ENCODE peak calls at places on chromosomes 16 and 17, in seven cellular contexts. One of them, this sample, is unnamed.

GRCh38 chr16:4351880-4352279 is 759 bp upstream of the PAM16 start:
- DNase-seq in germinal center: no peak
- DNase-seq in activated gamma-delta T cell treated with anti-CD3 and anti-CD28 coated beads, Interleukin-2, amount 50 U/mL, for 16 hours: no peak
- DNase-seq in NCI-H1092: no peak
- DNase-seq in tibial artery: no peak
- DNase-seq in head of caudate nucleus: no peak
- DNase-seq in HEK293T: no peak
- DNase-seq in this sample: no peak

GRCh38 chr17:60161598-60162330 is 12.0 kb downstream of the CA4 start:
- DNase-seq in HEK293T: no peak
- DNase-seq in head of caudate nucleus: no peak
- DNase-seq in activated gamma-delta T cell treated with anti-CD3 and anti-CD28 coated beads, Interleukin-2, amount 50 U/mL, for 16 hours: no peak
- DNase-seq in NCI-H1092: no peak
- DNase-seq in germinal center: peak
- DNase-seq in tibial artery: no peak
- DNase-seq in this sample: no peak

GRCh38 chr17:78117027-78117981 is 11.3 kb downstream of the TMC6 start:
- DNase-seq in head of caudate nucleus: peak
- DNase-seq in NCI-H1092: peak
- DNase-seq in HEK293T: no peak
- DNase-seq in tibial artery: no peak
- DNase-seq in activated gamma-delta T cell treated with anti-CD3 and anti-CD28 coated beads, Interleukin-2, amount 50 U/mL, for 16 hours: no peak
- DNase-seq in germinal center: no peak
- DNase-seq in this sample: no peak

GRCh38 chr17:39244016-39244599 is 18.4 kb upstream of the STAC2 start:
- DNase-seq in NCI-H1092: no peak
- DNase-seq in HEK293T: no peak
- DNase-seq in activated gamma-delta T cell treated with anti-CD3 and anti-CD28 coated beads, Interleukin-2, amount 50 U/mL, for 16 hours: no peak
- DNase-seq in head of caudate nucleus: no peak
- DNase-seq in germinal center: no peak
- DNase-seq in tibial artery: peak
- DNase-seq in this sample: no peak

GRCh38 chr16:19691161-19691850 is 26.7 kb downstream of the KNOP1 start:
- DNase-seq in head of caudate nucleus: peak
- DNase-seq in germinal center: no peak
- DNase-seq in tibial artery: no peak
- DNase-seq in NCI-H1092: no peak
- DNase-seq in HEK293T: no peak
- DNase-seq in activated gamma-delta T cell treated with anti-CD3 and anti-CD28 coated beads, Interleukin-2, amount 50 U/mL, for 16 hours: no peak
- DNase-seq in this sample: no peak

GRCh38 chr17:4249452-4250029 is 14.2 kb downstream of the ANKFY1 start:
- DNase-seq in germinal center: peak
- DNase-seq in activated gamma-delta T cell treated with anti-CD3 and anti-CD28 coated beads, Interleukin-2, amount 50 U/mL, for 16 hours: no peak
- DNase-seq in tibial artery: no peak
- DNase-seq in head of caudate nucleus: no peak
- DNase-seq in NCI-H1092: no peak
- DNase-seq in HEK293T: peak
- DNase-seq in this sample: no peak

GRCh38 chr17:80827646-80828643 is 163.7 kb upstream of the CHMP6 start:
- DNase-seq in germinal center: no peak
- DNase-seq in HEK293T: no peak
- DNase-seq in activated gamma-delta T cell treated with anti-CD3 and anti-CD28 coated beads, Interleukin-2, amount 50 U/mL, for 16 hours: no peak
- DNase-seq in NCI-H1092: no peak
- DNase-seq in head of caudate nucleus: no peak
- DNase-seq in tibial artery: peak
- DNase-seq in this sample: no peak

GRCh38 chr17:79870540-79870939 is 31.3 kb upstream of the CBX4 start:
- DNase-seq in germinal center: no peak
- DNase-seq in NCI-H1092: no peak
- DNase-seq in head of caudate nucleus: no peak
- DNase-seq in tibial artery: no peak
- DNase-seq in HEK293T: no peak
- DNase-seq in activated gamma-delta T cell treated with anti-CD3 and anti-CD28 coated beads, Interleukin-2, amount 50 U/mL, for 16 hours: no peak
- DNase-seq in this sample: no peak

GRCh38 chr17:7465481-7466275 is 13.8 kb downstream of the ZBTB4 start:
- DNase-seq in tibial artery: no peak
- DNase-seq in head of caudate nucleus: no peak
- DNase-seq in activated gamma-delta T cell treated with anti-CD3 and anti-CD28 coated beads, Interleukin-2, amount 50 U/mL, for 16 hours: no peak
- DNase-seq in NCI-H1092: no peak
- DNase-seq in HEK293T: no peak
- DNase-seq in germinal center: no peak
- DNase-seq in this sample: no peak

GRCh38 chr16:17470871-17471744 is at the start of gene XYLT1:
- DNase-seq in head of caudate nucleus: peak
- DNase-seq in tibial artery: peak
- DNase-seq in germinal center: peak
- DNase-seq in NCI-H1092: peak
- DNase-seq in HEK293T: no peak
- DNase-seq in activated gamma-delta T cell treated with anti-CD3 and anti-CD28 coated beads, Interleukin-2, amount 50 U/mL, for 16 hours: no peak
- DNase-seq in this sample: peak

This sample was measured in T-helper 2 cell treated with Interferon-gamma antibody and Interleukin-4, amounts not matched to agents 5 μg/mL and 100 μg/mL, for 36 hours.